ENCODE peak calls at places on chromosomes 12 and 14, in six cellular contexts. Z is IMR-90, T is mesenchymal stem cell, S is H9, E is neuronal stem cell, Q is trophoblast cell. V is an unnamed sample.

GRCh38 chr12:6613776-6614512 is 6.8 kb upstream of the CHD4 start:
- DNase-seq in Z (peak; percentile 99), T (peak; percentile 99), S (peak; percentile 98), E (peak; percentile 95), Q (peak; percentile 60), V (peak; percentile 86)

GRCh38 chr12:90543841-90544240 is 411.1 kb downstream of the CCER1 start:
- DNase-seq in Z (peak; percentile 66), T (no peak), S (no peak), E (no peak), Q (no peak), V (no peak)

GRCh38 chr12:131896811-131897270 is 2.4 kb downstream of the ULK1 start:
- DNase-seq in Z (no peak), T (no peak), S (no peak), E (no peak), Q (no peak), V (no peak)

GRCh38 chr14:67695394-67695949 is at the start of gene RDH11:
- DNase-seq in Z (peak; percentile 89), T (peak; percentile 95), S (peak; percentile 89), E (peak; percentile 82), Q (peak; percentile 95), V (peak; percentile 49)

GRCh38 chr12:119061208-119061796 is 80.0 kb downstream of the SRRM4 start:
- DNase-seq in Z (peak; percentile 7), T (peak; percentile 18), S (peak; percentile 86), E (peak; percentile 80), Q (peak; percentile 77), V (peak; percentile 87)

GRCh38 chr12:56299853-56300643 is at the start of gene CS:
- DNase-seq in Z (peak; percentile 95), T (peak; percentile 98), S (peak; percentile 99), E (peak; percentile 96), Q (peak; percentile 99), V (peak; percentile 97)

GRCh38 chr14:72478397-72479025 is 415.4 kb downstream of the DPF3 start:
- DNase-seq in Z (no peak), T (no peak), S (no peak), E (no peak), Q (no peak), V (no peak)

GRCh38 chr12:58105225-58106119 is 164.1 kb downstream of the ATP23 start:
- DNase-seq in Z (peak; percentile 7), T (peak; percentile 4), S (no peak), E (no peak), Q (no peak), V (no peak)

GRCh38 chr12:89980236-89980635 is 271.6 kb upstream of the ATP2B1 start:
- DNase-seq in Z (peak; percentile 59), T (peak; percentile 69), S (no peak), E (no peak), Q (peak; percentile 27), V (no peak)

DNA sequence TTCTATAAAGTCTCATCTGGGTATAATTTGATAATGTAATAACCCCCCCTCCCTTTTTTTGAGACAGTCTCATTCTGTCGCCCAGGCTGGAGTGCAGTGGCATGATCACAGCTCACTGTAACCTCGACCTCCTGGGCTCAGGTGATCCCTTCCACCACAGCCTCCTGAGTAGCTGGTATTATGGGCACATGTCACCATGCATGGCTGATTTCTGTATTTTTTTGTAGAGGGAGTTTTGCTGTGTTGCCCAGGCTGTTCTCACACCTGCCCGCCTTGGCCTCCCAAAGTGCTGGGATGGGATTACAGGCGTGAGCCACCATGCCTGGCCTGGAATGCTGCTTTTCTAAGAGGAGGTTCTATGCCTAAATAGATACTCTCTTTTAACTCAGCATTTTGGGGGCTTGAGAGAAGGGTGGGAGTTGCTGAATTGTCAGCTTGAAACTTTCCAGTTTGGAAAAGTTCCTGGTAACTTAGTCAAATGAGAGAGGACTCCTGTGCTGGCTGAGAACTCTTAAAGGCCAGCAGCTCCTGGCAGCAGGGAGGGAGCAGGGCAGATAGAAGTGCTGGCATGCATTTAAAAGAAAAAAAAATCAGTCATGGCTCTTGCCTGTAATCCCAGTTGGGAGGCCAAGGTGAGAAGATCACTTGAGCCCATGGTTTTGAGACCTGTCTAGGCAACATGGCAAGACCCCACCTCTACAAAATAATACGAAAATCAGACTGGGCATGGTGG is 13.0 kb downstream of the NUDT4 start:
- DNase-seq in Z (no peak), T (no peak), S (no peak), E (no peak), Q (no peak), V (no peak)
- H3K14ac ChIP-seq in Z (no peak overlapping the region), T (no peak overlapping the region), S (no peak overlapping the region), E (no peak overlapping the region), Q (no peak overlapping the region), V (no peak overlapping the region)

DNA sequence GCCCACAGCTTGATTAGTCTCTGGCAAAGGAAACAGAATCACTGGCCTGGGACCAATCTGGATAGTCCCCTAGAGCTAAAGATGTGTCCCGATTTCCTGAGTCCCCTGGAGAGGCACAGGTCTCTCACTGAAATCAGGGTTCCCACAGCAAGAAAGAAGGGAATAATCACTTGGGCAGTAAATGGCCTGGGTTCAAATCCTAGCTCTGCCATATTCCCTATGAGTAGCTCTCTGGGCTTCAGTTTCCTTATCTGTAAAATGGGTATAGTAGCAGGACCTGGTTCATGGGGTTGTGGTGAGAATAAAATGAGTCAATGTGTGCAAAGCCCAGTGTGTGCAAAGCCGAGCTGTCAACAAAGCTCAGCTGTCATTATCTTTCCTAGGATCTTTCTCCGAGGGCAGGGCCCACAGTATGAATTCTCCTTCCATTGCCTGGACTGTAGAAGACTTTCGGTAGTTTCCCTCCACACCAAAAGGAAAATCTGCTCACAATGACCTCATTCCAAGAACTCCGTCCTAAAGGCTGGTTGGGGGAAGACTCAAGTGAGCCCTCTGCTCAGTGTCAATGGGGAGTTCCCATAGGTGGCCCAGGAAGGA is 12.6 kb upstream of the NCOR2 start:
- DNase-seq in Z (no peak), T (no peak), S (no peak), E (no peak), Q (no peak), V (no peak)
- H3K14ac ChIP-seq in Z (no peak overlapping the region), T (no peak overlapping the region), S (no peak overlapping the region), E (no peak overlapping the region), Q (no peak overlapping the region), V (no peak overlapping the region)

DNA sequence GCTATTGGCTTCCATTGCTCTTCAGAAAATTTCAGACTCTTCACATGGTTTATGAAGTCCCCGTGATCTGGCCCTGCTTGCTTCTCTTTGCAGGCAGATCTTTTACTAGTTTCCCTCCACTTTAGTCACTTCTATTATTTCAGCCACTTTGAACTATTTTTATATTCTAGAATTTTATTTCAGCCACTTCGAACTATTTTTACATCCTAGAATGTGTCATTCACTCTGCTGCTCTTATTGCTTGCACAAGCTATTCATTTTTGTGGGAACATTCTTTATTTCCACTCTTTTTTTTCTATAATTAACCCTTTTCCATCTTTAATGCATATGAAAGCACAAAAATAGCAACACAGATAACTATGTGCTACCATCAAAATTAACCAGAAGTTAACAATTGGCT is 24.5 kb downstream of the TSHR start:
- DNase-seq in Z (no peak), T (no peak), S (no peak), E (no peak), Q (no peak), V (no peak)
- H3K14ac ChIP-seq in Z (no peak overlapping the region), T (no peak overlapping the region), S (no peak overlapping the region), E (no peak overlapping the region), Q (no peak overlapping the region), V (no peak overlapping the region)

DNA sequence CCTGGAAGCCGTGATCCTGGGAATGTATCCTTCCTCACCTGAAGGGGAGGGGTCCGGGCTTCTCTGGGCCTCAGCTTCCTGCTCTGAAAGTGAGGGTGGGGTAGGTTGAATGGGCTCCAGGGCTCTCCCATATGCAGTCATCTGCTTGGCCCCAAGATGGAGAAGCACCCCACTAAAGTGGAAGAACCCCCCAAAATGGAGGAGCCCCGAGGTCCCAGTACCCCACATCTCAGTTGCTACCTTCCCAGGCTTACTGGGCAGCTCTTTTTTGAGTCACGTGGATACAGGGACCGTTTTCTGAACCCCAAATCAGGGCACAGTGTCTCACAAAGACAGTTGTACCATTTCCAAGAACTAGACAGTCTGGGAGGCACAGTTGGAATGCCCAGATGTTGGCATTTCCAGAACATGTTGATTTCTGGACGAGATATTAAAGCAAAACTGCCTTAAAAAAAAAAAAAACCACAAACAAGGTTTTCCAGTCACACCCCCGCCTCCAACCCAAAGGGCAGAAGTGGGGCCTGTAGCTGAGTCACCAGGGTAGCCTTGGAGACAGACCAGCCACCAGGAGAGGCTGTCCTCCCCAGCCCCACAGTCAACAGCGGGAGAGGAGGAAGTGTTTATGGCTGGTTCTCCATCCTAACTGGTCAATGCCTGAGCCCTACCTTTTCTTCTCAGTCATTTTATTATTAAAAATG is 12.1 kb downstream of the VASH1 start:
- DNase-seq in Z (peak; percentile 82), T (peak; percentile 95), S (peak; percentile 25), E (no peak), Q (peak; percentile 45), V (no peak)
- H3K14ac ChIP-seq in Z (peak overlapping the region; percentile 34), T (no peak overlapping the region), S (no peak overlapping the region), E (no peak overlapping the region), Q (peak overlapping the region; percentile 27), V (no peak overlapping the region)

DNA sequence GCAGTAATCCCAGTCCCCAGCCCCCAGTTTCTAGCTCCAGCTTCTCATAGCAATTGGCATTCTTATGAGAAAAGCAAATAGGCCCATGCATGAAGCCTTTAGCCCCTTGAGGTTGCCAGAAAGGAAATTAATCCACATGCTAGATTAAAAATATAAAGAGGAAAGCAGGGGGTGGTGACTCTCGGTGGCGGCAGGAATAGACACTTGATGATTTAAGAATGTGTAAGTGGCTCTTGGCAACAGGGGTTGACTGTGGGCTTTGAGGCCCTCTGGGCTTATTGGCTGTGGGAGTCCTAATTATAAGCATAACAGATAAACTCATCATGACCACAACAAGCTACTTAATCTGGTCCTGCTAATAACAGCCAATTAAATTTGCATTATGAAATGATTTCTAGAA is 1367.3 kb upstream of the FLRT2 start:
- DNase-seq in Z (no peak), T (no peak), S (no peak), E (no peak), Q (no peak), V (no peak)
- H3K14ac ChIP-seq in Z (no peak overlapping the region), T (no peak overlapping the region), S (no peak overlapping the region), E (no peak overlapping the region), Q (no peak overlapping the region), V (no peak overlapping the region)

V was measured in H1.